ENCODE peak calls at places on chromosomes 6 and 20, in five cellular contexts. Z, G, M, F and D are unnamed samples.

GRCh38 chr6:121548146-121548545 is 112.7 kb downstream of the GJA1 start:
- DNase-seq in Z (no peak), G (no peak), M (no peak), F (no peak), D (no peak)

GRCh38 chr20:17499041-17499440 is 32.1 kb downstream of the BFSP1 start:
- DNase-seq in Z (no peak), G (no peak), M (no peak), F (no peak), D (no peak)

GRCh38 chr6:88641178-88641903 is 322.1 kb downstream of the RNGTT start:
- DNase-seq in Z (no peak), G (no peak), M (no peak), F (no peak), D (no peak)

GRCh38 chr6:143747347-143747842 is 69.6 kb downstream of the PHACTR2 start:
- DNase-seq in Z (no peak), G (no peak), M (no peak), F (no peak), D (no peak)

GRCh38 chr20:48682529-48683385 is 145.0 kb downstream of the PREX1 start:
- DNase-seq in Z (peak), G (no peak), M (peak), F (no peak), D (no peak)

GRCh38 chr6:88422831-88423230 is 256.7 kb upstream of the CNR1 start:
- DNase-seq in Z (no peak), G (no peak), M (no peak), F (no peak), D (no peak)

GRCh38 chr6:98054453-98054852 is 771.4 kb upstream of the MMS22L start:
- DNase-seq in Z (no peak), G (no peak), M (no peak), F (no peak), D (no peak)

GRCh38 chr6:157981132-157981394 is 600 bp upstream of the SYNJ2 start:
- DNase-seq in Z (no peak), G (no peak), M (peak), F (no peak), D (no peak)

GRCh38 chr6:131368077-131368911 is 204.7 kb upstream of the ARG1 start:
- DNase-seq in Z (peak), G (no peak), M (peak), F (no peak), D (peak)

GRCh38 chr6:6654599-6655575 is 66.4 kb downstream of the LY86 start:
- DNase-seq in Z (no peak), G (no peak), M (no peak), F (no peak), D (no peak)

GRCh38 chr20:6685181-6685582 is 82.3 kb upstream of the BMP2 start:
- DNase-seq in Z (no peak), G (peak), M (no peak), F (no peak), D (no peak)

GRCh38 chr20:7371518-7372158 is 568.6 kb downstream of the HAO1 start:
- DNase-seq in Z (no peak), G (no peak), M (no peak), F (no peak), D (no peak)

GRCh38 chr6:73204252-73204651 is 21.0 kb downstream of the KHDC1L start:
- DNase-seq in Z (no peak), G (no peak), M (no peak), F (no peak), D (no peak)

DNA sequence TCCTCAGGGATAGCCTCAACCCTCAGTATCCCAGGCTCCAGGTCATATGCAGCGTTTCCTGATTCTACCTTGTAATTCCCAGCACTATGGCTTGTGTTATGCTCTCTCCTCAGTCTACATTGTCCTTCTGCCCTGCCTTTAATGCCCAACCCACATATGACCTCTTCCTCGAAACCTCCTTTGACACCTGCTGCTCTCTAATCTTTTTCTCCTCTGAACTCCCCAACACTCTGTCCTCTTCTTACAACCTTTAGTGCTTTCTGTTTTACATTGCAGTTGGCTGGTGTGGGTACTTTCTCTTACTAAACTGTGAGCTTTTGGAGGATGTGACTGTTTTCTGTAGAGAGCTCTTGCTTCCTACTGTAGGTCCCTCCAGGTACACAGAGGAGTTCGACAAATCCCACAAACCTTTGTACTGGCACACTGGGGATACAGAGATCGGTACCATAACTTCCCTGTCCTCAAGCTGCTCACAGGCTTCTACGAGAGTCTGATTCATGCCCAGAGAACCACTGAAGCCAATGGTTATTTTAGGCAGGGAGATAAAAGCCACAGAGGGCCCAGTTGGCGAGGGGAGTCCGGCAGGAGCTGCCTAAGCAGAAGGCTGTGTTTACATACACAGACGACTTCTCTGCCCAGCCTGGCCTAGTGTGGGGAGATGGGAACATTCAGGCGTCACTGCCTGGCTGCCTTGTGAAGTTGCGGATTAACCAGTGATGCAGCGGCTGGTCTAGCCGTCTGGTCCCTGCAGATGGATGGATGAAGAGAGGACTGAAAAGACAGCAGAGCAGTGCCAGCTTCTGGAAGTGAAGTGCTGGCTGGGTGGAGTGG is 8.4 kb upstream of the EPB41L1 start:
- DNase-seq in Z (no peak), G (no peak), M (no peak), F (no peak), D (no peak)
- TF ChIP-seq POLR2A in Z (no peak), G (no peak), M (no peak), F (no peak), D (no peak)

DNA sequence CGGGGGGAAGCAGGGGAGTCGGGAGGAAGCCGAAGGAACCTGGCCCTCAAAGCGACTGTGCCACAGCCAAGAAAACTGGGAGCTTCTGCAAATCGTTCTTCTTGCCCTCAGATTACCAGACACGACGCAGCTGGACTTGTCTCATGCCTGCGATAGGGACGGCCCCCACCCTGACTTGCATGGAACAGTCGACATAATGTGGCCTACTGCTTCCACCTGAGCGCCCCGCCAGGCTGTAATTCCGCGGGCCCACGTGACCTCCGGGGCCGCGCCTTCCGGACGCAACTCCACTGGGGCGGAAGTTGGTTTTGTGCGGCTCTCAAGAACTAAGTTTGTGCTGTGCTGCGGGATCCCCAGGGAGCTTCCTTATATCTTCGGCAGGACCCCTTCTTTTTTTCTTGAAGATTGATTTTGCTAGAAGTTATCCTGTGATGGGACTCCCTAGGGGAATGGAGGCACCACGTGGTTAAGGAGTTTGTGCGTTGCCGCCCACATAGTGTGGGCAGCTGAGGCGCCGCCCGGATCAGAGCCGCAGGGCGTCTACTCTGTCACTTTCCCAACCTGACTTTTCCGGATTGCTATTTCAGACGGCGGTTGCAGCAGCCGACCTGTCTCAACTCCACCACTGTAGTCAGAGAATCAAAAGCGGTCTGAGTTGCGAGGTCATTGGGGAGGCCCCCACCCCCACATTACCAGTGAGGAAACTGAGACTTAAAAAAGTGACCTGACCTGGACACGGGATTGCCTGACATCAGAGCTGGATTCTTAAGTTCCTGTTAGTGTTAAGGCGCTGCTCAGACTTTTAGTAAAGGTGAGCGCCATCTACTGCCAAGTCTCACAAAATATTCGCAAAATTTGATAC is 540 bp upstream of the CD164 start:
- DNase-seq in Z (peak), G (peak), M (peak), F (peak), D (peak)
- TF ChIP-seq POLR2A in Z (peak), G (peak), M (peak), F (no peak), D (peak)

DNA sequence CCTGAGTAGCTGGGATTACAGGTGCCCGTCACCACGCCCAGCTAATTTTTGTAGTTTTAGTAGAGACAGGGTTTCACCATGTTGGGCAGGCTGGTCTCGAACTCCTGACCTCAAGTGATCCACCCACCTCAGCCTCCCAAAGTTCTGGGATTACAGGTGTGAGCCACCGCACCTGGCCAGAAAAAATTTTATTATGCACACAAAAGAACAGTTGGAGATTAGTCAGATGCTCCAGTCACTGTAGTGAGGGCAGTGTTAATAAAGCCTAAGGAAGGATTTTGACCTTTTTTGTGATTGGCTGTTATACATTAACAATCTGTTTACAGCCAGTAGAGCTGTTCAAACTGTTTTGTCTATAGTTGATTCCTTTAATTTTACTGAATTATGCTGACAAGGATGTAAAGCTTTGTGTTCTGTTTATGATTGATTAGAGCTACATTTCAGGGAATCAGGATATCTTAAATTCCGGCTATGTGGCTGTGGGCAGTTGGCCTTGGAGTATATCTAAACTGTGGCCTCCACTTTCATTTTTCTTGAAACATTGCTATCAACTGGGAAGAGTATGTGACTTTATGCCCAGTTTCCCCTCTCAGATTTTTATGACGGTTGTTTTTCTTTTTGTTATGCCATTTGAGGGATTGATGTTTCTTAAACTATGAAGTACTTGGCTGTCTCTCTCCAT is 9.9 kb downstream of the ZSWIM3 start:
- DNase-seq in Z (peak), G (no peak), M (no peak), F (no peak), D (no peak)
- TF ChIP-seq POLR2A in Z (no peak), G (no peak), M (no peak), F (no peak), D (no peak)

GRCh38 chr20:50415031-50415515 is 95.1 kb upstream of the PTPN1 start:
- DNase-seq in Z (no peak), G (no peak), M (no peak), F (no peak), D (no peak)

GRCh38 chr20:50416930-50417329 is 93.3 kb upstream of the PTPN1 start:
- DNase-seq in Z (no peak), G (no peak), M (no peak), F (no peak), D (no peak)

GRCh38 chr20:50417484-50418235 is 92.5 kb upstream of the PTPN1 start:
- DNase-seq in Z (no peak), G (no peak), M (no peak), F (no peak), D (no peak)

GRCh38 chr20:50416269-50416863 is 93.8 kb upstream of the PTPN1 start:
- DNase-seq in Z (no peak), G (no peak), M (peak), F (no peak), D (no peak)

GRCh38 chr20:50415516-50416268 is 94.5 kb upstream of the PTPN1 start:
- DNase-seq in Z (peak), G (peak), M (peak), F (peak), D (no peak)
- TF ChIP-seq POLR2A in Z (peak), G (no peak), M (peak), F (no peak), D (no peak)

GRCh38 chr6:140007525-140007924 is 633.1 kb upstream of the CITED2 start:
- DNase-seq in Z (no peak), G (no peak), M (no peak), F (no peak), D (no peak)
- TF ChIP-seq POLR2A in Z (no peak), G (no peak), M (no peak), F (no peak), D (no peak)

GRCh38 chr6:153000243-153000642 is 2.3 kb downstream of the MTRF1L start:
- DNase-seq in Z (no peak), G (no peak), M (no peak), F (no peak), D (no peak)

GRCh38 chr6:153003294-153003645 is 761 bp upstream of the MTRF1L start:
- DNase-seq in Z (no peak), G (no peak), M (no peak), F (no peak), D (no peak)

GRCh38 chr6:153001767-153002612 is 519 bp downstream of the MTRF1L start:
- DNase-seq in Z (no peak), G (no peak), M (no peak), F (no peak), D (no peak)

GRCh38 chr6:153002613-153003293 is at the start of gene MTRF1L:
- DNase-seq in Z (peak), G (peak), M (peak), F (peak), D (peak)
- TF ChIP-seq POLR2A in Z (peak), G (peak), M (peak), F (no peak), D (peak)

DNA sequence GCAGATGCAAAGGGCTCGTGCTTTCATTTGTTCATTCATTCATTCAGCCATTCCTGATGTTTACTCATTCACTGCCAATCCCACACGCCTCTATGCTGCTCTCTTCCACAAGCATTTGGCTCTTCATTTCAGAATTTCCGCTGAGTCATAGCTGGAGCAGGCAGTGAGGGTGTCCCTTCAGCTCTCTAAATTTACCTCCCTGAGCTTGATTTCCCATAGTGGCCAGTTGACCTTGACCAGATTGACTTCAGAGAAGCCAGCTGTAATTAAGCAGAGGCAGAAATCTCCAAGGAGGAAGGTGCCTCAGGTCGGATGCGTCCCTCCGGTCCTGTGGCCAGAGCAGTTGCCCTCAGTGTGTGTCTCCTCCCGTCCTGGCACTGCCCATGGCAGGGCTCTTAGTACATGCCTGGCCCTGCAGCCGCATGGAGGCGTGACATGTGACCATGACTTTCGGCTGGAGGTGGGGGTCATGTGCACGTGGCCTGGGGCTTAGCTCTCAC is 267.2 kb upstream of the ECI2 start:
- DNase-seq in Z (peak), G (no peak), M (no peak), F (peak), D (no peak)
- TF ChIP-seq POLR2A in Z (no peak), G (no peak), M (no peak), F (no peak), D (no peak)

DNA sequence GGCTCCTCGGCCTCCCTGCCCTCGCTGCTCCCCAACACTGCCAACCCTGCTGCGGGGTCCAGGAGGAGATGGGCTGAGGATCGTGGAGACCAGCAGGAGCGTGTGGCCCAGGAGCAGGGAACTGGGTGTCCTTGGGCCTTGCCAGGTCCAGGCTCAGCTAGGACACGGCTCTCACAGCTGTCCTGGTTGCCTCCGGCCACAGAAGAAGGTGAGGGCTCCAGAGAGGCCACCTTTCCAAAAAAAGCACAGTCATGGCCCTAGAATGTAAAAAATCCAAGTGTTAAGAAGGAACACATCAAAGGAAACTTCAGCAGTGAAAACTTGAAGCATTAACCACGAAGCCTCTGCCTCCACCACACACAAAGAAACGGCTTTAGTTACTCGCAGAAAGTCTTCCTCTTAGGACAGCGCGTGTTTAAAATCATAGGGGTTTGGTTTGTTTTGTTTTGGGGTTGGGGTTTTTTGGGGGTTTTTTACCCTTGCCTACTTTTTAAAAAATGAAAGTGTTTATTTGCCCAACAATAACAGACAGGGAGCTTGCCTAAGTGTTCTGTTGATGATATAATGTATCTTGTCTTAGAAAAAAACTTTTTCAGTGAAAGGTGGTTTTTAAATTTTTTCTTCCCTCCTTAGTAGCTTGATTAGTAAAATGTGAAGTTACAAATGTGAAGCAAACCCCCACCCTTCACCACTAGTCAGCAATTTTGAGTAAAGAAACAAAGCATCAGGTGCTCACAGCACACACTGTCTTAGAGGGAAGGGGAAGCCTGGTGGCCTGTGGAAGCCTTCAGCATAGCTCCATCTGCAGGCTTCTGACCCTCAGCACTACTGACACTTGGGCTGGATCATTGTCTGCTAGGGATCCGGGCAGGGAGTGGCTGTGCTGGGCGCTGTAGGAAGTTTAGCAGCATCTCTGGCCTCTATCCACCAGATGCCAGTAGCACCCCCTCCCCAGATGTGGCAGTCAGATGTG is 60.0 kb downstream of the PTPN1 start:
- DNase-seq in Z (no peak), G (no peak), M (no peak), F (no peak), D (no peak)
- TF ChIP-seq POLR2A in Z (no peak), G (no peak), M (no peak), F (no peak), D (no peak)